ENCODE peak calls at places on chromosomes 1 and 21, in seven cellular contexts. P is SK-N-SH, A is HepG2, I is HCT116, M is H1, J is K562, N is GM12878. B is an unnamed sample.

GRCh38 chr1:150874455-150875196 is 1.8 kb downstream of the ARNT start:
- DNase-seq in I (no peak), M (no peak), P (no peak), A (no peak), N (no peak), J (no peak), B (no peak)

GRCh38 chr21:26461500-26461899 is 111.6 kb downstream of the CYYR1 start:
- DNase-seq in P (no peak), I (no peak), A (no peak), N (no peak), J (no peak), M (no peak), B (no peak)

GRCh38 chr21:43953028-43953427 is 59.1 kb upstream of the TRAPPC10 start:
- DNase-seq in P (no peak), J (no peak), N (no peak), M (no peak), A (no peak), I (no peak), B (no peak)

GRCh38 chr21:44380876-44381275 is 27.5 kb downstream of the TRPM2 start:
- DNase-seq in M (no peak), J (no peak), N (no peak), P (no peak), I (no peak), A (no peak), B (no peak)

GRCh38 chr1:164719676-164720075 is 160.7 kb downstream of the PBX1 start:
- DNase-seq in J (no peak), A (no peak), M (no peak), P (no peak), N (no peak), I (no peak), B (no peak)

GRCh38 chr1:89363638-89364536 is at the start of gene GBP6:
- DNase-seq in I (no peak), M (peak), J (no peak), P (peak), A (no peak), N (no peak), B (no peak)

GRCh38 chr1:157739229-157739901 is 37.6 kb downstream of the FCRL2 start:
- DNase-seq in A (no peak), P (no peak), M (no peak), J (no peak), N (no peak), I (no peak), B (peak)

GRCh38 chr1:228181105-228181504 is 15.5 kb downstream of the IBA57 start:
- DNase-seq in A (no peak), P (no peak), I (no peak), M (no peak), J (no peak), N (no peak), B (no peak)

GRCh38 chr1:193260925-193261324 is 74.5 kb upstream of the B3GALT2 start:
- DNase-seq in P (no peak), I (no peak), A (no peak), J (no peak), M (no peak), N (no peak), B (no peak)

GRCh38 chr1:150512846-150513245 is 2.7 kb upstream of the FALEC start:
- DNase-seq in P (no peak), I (no peak), M (no peak), J (no peak), A (no peak), N (no peak), B (no peak)

GRCh38 chr1:202656057-202656456 is 54.2 kb downstream of the SYT2 start:
- DNase-seq in A (peak), N (no peak), M (peak), P (peak), J (peak), I (no peak), B (no peak)

GRCh38 chr1:229557913-229558414 is 543 bp downstream of the ABCB10 start:
- DNase-seq in P (peak), J (peak), N (no peak), A (peak), M (peak), I (no peak), B (no peak)
- TF ChIP-seq YY1 in P (no peak), J (no peak), N (no peak), A (no peak), M (no peak), I (peak), B (no peak)

GRCh38 chr1:50427818-50428779 is 4.9 kb upstream of the DMRTA2 start:
- DNase-seq in A (no peak), P (peak), I (no peak), J (no peak), M (peak), N (no peak), B (no peak)
- H3K4me3 ChIP-seq in A (no peak), P (peak), I (no peak), J (no peak), M (no peak), N (no peak), B (peak)

GRCh38 chr21:39611547-39612190 is 1.1 kb upstream of the B3GALT5 start:
- DNase-seq in N (no peak), P (no peak), A (no peak), J (no peak), M (no peak), I (no peak), B (no peak)
- H3K9ac ChIP-seq in N (no peak), P (no peak), A (no peak), J (no peak), M (no peak), I (no peak), B (peak)

GRCh38 chr21:42298237-42298636 is 17.0 kb downstream of the TFF3 start:
- DNase-seq in M (no peak), A (no peak), N (no peak), J (no peak), P (no peak), I (no peak), B (no peak)
- TF ChIP-seq YY1 in M (no peak), A (no peak), N (no peak), J (no peak), P (no peak), I (no peak), B (no peak)

GRCh38 chr21:33443174-33443573 is 36.6 kb downstream of the TMEM50B start:
- DNase-seq in P (no peak), J (no peak), A (no peak), I (no peak), M (no peak), N (no peak), B (no peak)

GRCh38 chr21:33437140-33437539 is 33.9 kb downstream of the IFNGR2 start:
- DNase-seq in N (no peak), I (no peak), J (no peak), M (no peak), A (no peak), P (no peak), B (no peak)

GRCh38 chr21:33444499-33444898 is 35.3 kb downstream of the TMEM50B start:
- DNase-seq in N (no peak), J (no peak), I (no peak), A (no peak), P (no peak), M (no peak), B (no peak)

GRCh38 chr21:33441489-33442477 is 38.0 kb downstream of the TMEM50B start:
- DNase-seq in N (peak), I (no peak), A (no peak), M (no peak), J (no peak), P (no peak), B (no peak)
- H3K4me3 ChIP-seq in N (no peak), I (no peak), A (no peak), M (no peak), J (no peak), P (no peak), B (no peak)

GRCh38 chr21:38298833-38299232 is 42.0 kb downstream of the KCNJ15 start:
- DNase-seq in N (no peak), M (no peak), A (no peak), P (no peak), J (no peak), I (no peak), B (no peak)

GRCh38 chr21:38297871-38298270 is 41.1 kb downstream of the KCNJ15 start:
- DNase-seq in I (no peak), J (no peak), A (no peak), P (no peak), M (no peak), N (no peak), B (no peak)

GRCh38 chr21:38293765-38294164 is 37.0 kb downstream of the KCNJ15 start:
- DNase-seq in N (no peak), M (no peak), A (peak), P (no peak), J (peak), I (no peak), B (no peak)

GRCh38 chr21:38297193-38297592 is 40.4 kb downstream of the KCNJ15 start:
- DNase-seq in M (no peak), A (no peak), I (no peak), N (no peak), J (no peak), P (no peak), B (no peak)

GRCh38 chr21:38295997-38296764 is 39.4 kb downstream of the KCNJ15 start:
- DNase-seq in M (no peak), I (no peak), P (no peak), A (no peak), J (no peak), N (no peak), B (no peak)
- H3K9ac ChIP-seq in M (no peak), I (no peak), P (no peak), A (no peak), J (no peak), N (no peak), B (no peak)

GRCh38 chr1:14067036-14067435 is 367.0 kb downstream of the PRDM2 start:
- DNase-seq in A (no peak), J (no peak), P (no peak), N (no peak), I (no peak), M (no peak), B (no peak)
- TF ChIP-seq YY1 in A (no peak), J (no peak), P (no peak), N (no peak), I (no peak), M (no peak), B (no peak)

GRCh38 chr1:15762546-15762945 is 4.0 kb downstream of the FBLIM1 start:
- DNase-seq in A (no peak), P (peak), N (no peak), I (no peak), M (no peak), J (no peak), B (no peak)

GRCh38 chr1:15765495-15766194 is 7.0 kb downstream of the FBLIM1 start:
- DNase-seq in A (no peak), J (peak), N (no peak), P (no peak), I (no peak), M (no peak), B (no peak)

GRCh38 chr1:15767941-15768340 is 9.3 kb downstream of the FBLIM1 start:
- DNase-seq in P (no peak), J (no peak), M (no peak), A (no peak), I (no peak), N (no peak), B (no peak)

GRCh38 chr1:15764269-15764764 is 5.7 kb downstream of the FBLIM1 start:
- DNase-seq in P (no peak), A (no peak), M (no peak), N (no peak), I (no peak), J (no peak), B (no peak)

GRCh38 chr1:15764890-15765289 is 6.3 kb downstream of the FBLIM1 start:
- DNase-seq in J (no peak), N (no peak), I (no peak), A (no peak), P (no peak), M (no peak), B (no peak)
- H3K4me3 ChIP-seq in J (no peak), N (no peak), I (no peak), A (no peak), P (no peak), M (no peak), B (no peak)

B was measured in NT2/D1.